ENCODE peak calls at places on chromosomes 1 and 21, in five cellular contexts. I, A, W, K and R are unnamed samples.
A peak's percentile ranks its signal among the peaks of the same experiment; 100 is the strongest.

GRCh38 chr1:3469849-3470649 is 15.6 kb downstream of the ARHGEF16 start:
- DNase-seq in A (no peak), K (no peak), W (no peak), I (no peak), R (no peak)

GRCh38 chr1:46558141-46558963 is 6.9 kb upstream of the KNCN start:
- DNase-seq in A (no peak), W (no peak), I (no peak), K (no peak), R (peak; percentile 39)

GRCh38 chr1:78491311-78492071 is 717 bp downstream of the PTGFR start:
- DNase-seq in W (peak; percentile 62), K (no peak), I (no peak), A (no peak), R (peak; percentile 66)

GRCh38 chr1:51133045-51133444 is 31.0 kb downstream of the C1orf185 start:
- DNase-seq in K (no peak), A (no peak), I (no peak), W (no peak), R (no peak)

GRCh38 chr21:39788383-39788782 is 43.4 kb downstream of the IGSF5 start:
- DNase-seq in K (no peak), W (peak; percentile 48), A (peak; percentile 88), I (no peak), R (peak; percentile 84)

GRCh38 chr1:119781434-119782210 is 12.9 kb upstream of the HMGCS2 start:
- DNase-seq in I (no peak), A (no peak), W (no peak), K (no peak), R (no peak)

GRCh38 chr1:147073062-147073432 is 99.2 kb downstream of the PRKAB2 start:
- DNase-seq in K (no peak), W (no peak), A (no peak), I (peak; percentile 73), R (peak; percentile 61)

GRCh38 chr1:221344693-221345092 is 397.2 kb downstream of the DUSP10 start:
- DNase-seq in I (no peak), K (no peak), A (no peak), W (peak; percentile 12), R (no peak)

GRCh38 chr1:3668585-3669300 is 16.4 kb downstream of the TP73 start:
- DNase-seq in I (no peak), W (no peak), A (peak; percentile 65), K (no peak), R (peak; percentile 71)

GRCh38 chr21:27759091-27759659 is 792.3 kb upstream of the ADAMTS5 start:
- DNase-seq in K (peak; percentile 22), I (no peak), A (no peak), W (no peak), R (peak; percentile 54)

GRCh38 chr1:14516974-14517812 is 81.3 kb upstream of the KAZN start:
- DNase-seq in W (peak; percentile 57), I (no peak), A (no peak), K (peak; percentile 82), R (no peak)

GRCh38 chr1:183126528-183126927 is 59.5 kb upstream of the LAMC2 start:
- DNase-seq in W (peak; percentile 65), A (no peak), I (no peak), K (no peak), R (no peak)

GRCh38 chr1:41773144-41773571 is 145.6 kb downstream of the HIVEP3 start:
- DNase-seq in W (peak; percentile 61), K (no peak), A (peak; percentile 2), I (no peak), R (no peak)

GRCh38 chr1:114535401-114535800 is 24.4 kb upstream of the TRIM33 start:
- DNase-seq in I (no peak), K (no peak), W (no peak), A (no peak), R (no peak)

GRCh38 chr1:157648317-157648716 is 50.4 kb upstream of the FCRL4 start:
- DNase-seq in K (no peak), A (no peak), I (no peak), W (no peak), R (no peak)

GRCh38 chr1:168477792-168478191 is 66.0 kb downstream of the XCL2 start:
- DNase-seq in W (no peak), I (no peak), A (no peak), K (no peak), R (no peak)

GRCh38 chr1:160711528-160712311 is at the start of gene CD48:
- DNase-seq in K (peak; percentile 93), W (no peak), I (peak; percentile 34), A (no peak), R (no peak)

GRCh38 chr1:51675177-51675780 is 58.4 kb downstream of the OSBPL9 start:
- DNase-seq in A (no peak), W (no peak), K (no peak), I (no peak), R (no peak)

GRCh38 chr1:172969611-172970010 is 81.1 kb downstream of the TNFSF18 start:
- DNase-seq in A (no peak), I (no peak), K (no peak), W (peak; percentile 26), R (peak; percentile 8)

GRCh38 chr1:15385420-15385819 is 24.3 kb upstream of the EFHD2 start:
- DNase-seq in A (no peak), K (no peak), I (no peak), W (no peak), R (no peak)